ENCODE peak calls at places on chromosomes 4 and X, in six cellular contexts. Y is left colon; I is activated CD4-positive, alpha-beta T cell treated with anti-CD3 and anti-CD28 coated beads, Interleukin-2, amount 50 U/mL, for 24 hours; G is gastrocnemius medialis; O is C1 segment of cervical spinal cord; D is CD8-positive, alpha-beta T cell. S is an unnamed sample.

GRCh38 chrX:43633757-43634156 is 22.3 kb upstream of the MAOA start:
- DNase-seq in D (no peak), G (no peak), O (no peak), I (no peak), Y (no peak), S (no peak)

GRCh38 chrX:154502989-154503388 is 12.6 kb upstream of the SLC10A3 start:
- DNase-seq in I (no peak), O (no peak), Y (no peak), D (no peak), G (no peak), S (no peak)

GRCh38 chrX:44025611-44026010 is 52.4 kb upstream of the NDP start:
- DNase-seq in O (no peak), D (no peak), I (no peak), Y (no peak), G (no peak), S (no peak)

GRCh38 chr4:26410385-26411293 is 79.6 kb downstream of the CCKAR start:
- DNase-seq in O (no peak), I (no peak), G (no peak), D (no peak), Y (no peak), S (peak)

GRCh38 chrX:38382663-38383062 is 30.3 kb downstream of the OTC start:
- DNase-seq in G (no peak), Y (no peak), I (no peak), O (no peak), D (no peak), S (no peak)

GRCh38 chr4:138775485-138775884 is 240.1 kb upstream of the NOCT start:
- DNase-seq in I (no peak), Y (no peak), O (no peak), G (no peak), D (no peak), S (no peak)

GRCh38 chr4:26081795-26082498 is 167.9 kb downstream of the SMIM20 start:
- DNase-seq in I (no peak), D (no peak), O (no peak), G (no peak), Y (no peak), S (peak)

GRCh38 chr4:60611762-60612496 is 588.2 kb upstream of the ADGRL3 start:
- DNase-seq in I (no peak), G (no peak), Y (no peak), D (no peak), O (no peak), S (no peak)

S was measured in SW 1271.